ENCODE peak calls at places on chromosomes 6 and 20, in four cellular contexts. One of them, this sample, is unnamed. For H3K27me3, the result is how much of the 10 kb centered on the place peaks cover.

GRCh38 chr6:51743999-51744398 is 343.4 kb downstream of the PKHD1 start:
- DNase-seq in aorta: no peak
- DNase-seq in pancreas: no peak
- DNase-seq in left ventricle myocardium inferior: no peak
- DNase-seq in this sample: no peak

GRCh38 chr6:39980839-39981580 is 46.7 kb upstream of the MOCS1 start:
- DNase-seq in aorta: no peak
- DNase-seq in left ventricle myocardium inferior: no peak
- DNase-seq in pancreas: no peak
- DNase-seq in this sample: peak

GRCh38 chr6:118171852-118172251 is 264.8 kb downstream of the SLC35F1 start:
- DNase-seq in aorta: no peak
- DNase-seq in pancreas: no peak
- DNase-seq in left ventricle myocardium inferior: no peak
- DNase-seq in this sample: peak

GRCh38 chr6:112665114-112665513 is 318.0 kb downstream of the RFPL4B start:
- DNase-seq in left ventricle myocardium inferior: no peak
- DNase-seq in aorta: no peak
- DNase-seq in pancreas: no peak
- DNase-seq in this sample: no peak

GRCh38 chr6:7112741-7113313 is 5.1 kb downstream of the RREB1 start:
- DNase-seq in left ventricle myocardium inferior: no peak
- DNase-seq in aorta: no peak
- DNase-seq in pancreas: no peak
- DNase-seq in this sample: peak

GRCh38 chr6:5466459-5466858 is 205.1 kb downstream of the FARS2 start:
- DNase-seq in left ventricle myocardium inferior: no peak
- DNase-seq in pancreas: no peak
- DNase-seq in aorta: no peak
- DNase-seq in this sample: no peak

GRCh38 chr6:24004062-24004461 is 122.0 kb upstream of the NRSN1 start:
- DNase-seq in aorta: no peak
- DNase-seq in pancreas: no peak
- DNase-seq in left ventricle myocardium inferior: no peak
- DNase-seq in this sample: no peak

GRCh38 chr6:29887330-29887818 is 55.0 kb upstream of the HLA-A start:
- DNase-seq in aorta: peak
- DNase-seq in pancreas: peak
- DNase-seq in left ventricle myocardium inferior: peak
- DNase-seq in this sample: peak

GRCh38 chr6:109854541-109855308 is 123.4 kb upstream of the GPR6 start:
- DNase-seq in pancreas: no peak
- DNase-seq in left ventricle myocardium inferior: no peak
- DNase-seq in aorta: no peak
- DNase-seq in this sample: no peak

GRCh38 chr6:123636771-123637170 is at the start of gene TRDN:
- DNase-seq in aorta: no peak
- DNase-seq in left ventricle myocardium inferior: no peak
- DNase-seq in pancreas: no peak
- DNase-seq in this sample: no peak

GRCh38 chr20:23086056-23086551 is at the start of gene CD93:
- DNase-seq in aorta: peak
- DNase-seq in left ventricle myocardium inferior: no peak
- DNase-seq in pancreas: no peak
- DNase-seq in this sample: no peak

GRCh38 chr20:40868568-40869223 is 159.9 kb upstream of the TOP1 start:
- DNase-seq in pancreas: no peak
- DNase-seq in left ventricle myocardium inferior: no peak
- DNase-seq in aorta: no peak
- DNase-seq in this sample: no peak

GRCh38 chr6:3411967-3412778 is 44.7 kb downstream of the SLC22A23 start:
- DNase-seq in aorta: no peak
- DNase-seq in left ventricle myocardium inferior: no peak
- DNase-seq in pancreas: no peak
- DNase-seq in this sample: no peak

GRCh38 chr6:138203315-138203714 is 15.0 kb downstream of the PBOV1 start:
- DNase-seq in aorta: no peak
- DNase-seq in pancreas: no peak
- DNase-seq in left ventricle myocardium inferior: no peak
- DNase-seq in this sample: no peak

GRCh38 chr6:107244082-107244741 is 128.9 kb upstream of the BEND3 start:
- DNase-seq in pancreas: no peak
- DNase-seq in aorta: no peak
- DNase-seq in left ventricle myocardium inferior: no peak
- DNase-seq in this sample: no peak

GRCh38 chr20:5658897-5659296 is 91.3 kb upstream of the SHLD1 start:
- DNase-seq in aorta: peak
- DNase-seq in pancreas: no peak
- DNase-seq in left ventricle myocardium inferior: peak
- DNase-seq in this sample: no peak

GRCh38 chr20:61346996-61347906 is 95.2 kb downstream of the CDH4 start:
- DNase-seq in aorta: no peak
- DNase-seq in left ventricle myocardium inferior: no peak
- DNase-seq in pancreas: no peak
- DNase-seq in this sample: no peak

GRCh38 chr6:170459451-170459850 is 93.7 kb downstream of the PSMB1 start:
- DNase-seq in aorta: no peak
- DNase-seq in left ventricle myocardium inferior: no peak
- DNase-seq in pancreas: no peak
- DNase-seq in this sample: peak

GRCh38 chr6:18359237-18359885 is 27.8 kb upstream of the RNF144B start:
- DNase-seq in aorta: no peak
- DNase-seq in pancreas: no peak
- DNase-seq in left ventricle myocardium inferior: no peak
- DNase-seq in this sample: no peak

GRCh38 chr6:151493495-151494234 is at the start of gene CCDC170:
- DNase-seq in pancreas: peak
- DNase-seq in left ventricle myocardium inferior: peak
- DNase-seq in aorta: peak
- DNase-seq in this sample: no peak

GRCh38 chr6:27582928-27583725 is 110.2 kb upstream of the ZNF184 start:
- DNase-seq in left ventricle myocardium inferior: no peak
- DNase-seq in pancreas: no peak
- DNase-seq in aorta: no peak
- DNase-seq in this sample: peak

GRCh38 chr20:63628246-63628975 is 1.5 kb upstream of the GMEB2 start:
- DNase-seq in left ventricle myocardium inferior: no peak
- DNase-seq in pancreas: peak
- DNase-seq in aorta: peak
- DNase-seq in this sample: peak

GRCh38 chr20:46695888-46696287 is 6.6 kb upstream of the TP53RK start:
- DNase-seq in pancreas: no peak
- DNase-seq in aorta: no peak
- DNase-seq in left ventricle myocardium inferior: no peak
- DNase-seq in this sample: no peak

GRCh38 chr20:38324159-38324558 is 20.2 kb downstream of the BPI start:
- DNase-seq in pancreas: no peak
- DNase-seq in left ventricle myocardium inferior: no peak
- DNase-seq in aorta: no peak
- DNase-seq in this sample: no peak

GRCh38 chr20:28562510-28562898 is 2695.0 kb upstream of the DEFB115 start:
- DNase-seq in left ventricle myocardium inferior: no peak
- DNase-seq in aorta: no peak
- DNase-seq in pancreas: no peak
- DNase-seq in this sample: no peak

GRCh38 chr20:16581241-16581640 is 8.0 kb upstream of the KIF16B start:
- DNase-seq in left ventricle myocardium inferior: no peak
- DNase-seq in pancreas: no peak
- DNase-seq in aorta: no peak
- DNase-seq in this sample: no peak

GRCh38 chr20:20371133-20371532 is 3.2 kb downstream of the INSM1 start:
- DNase-seq in aorta: no peak
- DNase-seq in pancreas: no peak
- DNase-seq in left ventricle myocardium inferior: no peak
- DNase-seq in this sample: no peak

GRCh38 chr6:3181105-3181504 is 23.8 kb upstream of the TUBB2A start:
- DNase-seq in aorta: no peak
- DNase-seq in pancreas: no peak
- DNase-seq in left ventricle myocardium inferior: no peak
- DNase-seq in this sample: no peak

GRCh38 chr6:22064558-22064957 is 232.3 kb downstream of the PRL start:
- DNase-seq in pancreas: no peak
- DNase-seq in aorta: no peak
- DNase-seq in left ventricle myocardium inferior: no peak
- DNase-seq in this sample: no peak

GRCh38 chr20:33702861-33703260 is 16.7 kb upstream of the E2F1 start:
- DNase-seq in aorta: no peak
- DNase-seq in left ventricle myocardium inferior: peak
- DNase-seq in pancreas: no peak
- DNase-seq in this sample: no peak

GRCh38 chr20:41137412-41138216 is at the start of gene PLCG1:
- DNase-seq in aorta: peak
- DNase-seq in pancreas: peak
- DNase-seq in left ventricle myocardium inferior: peak
- DNase-seq in this sample: peak

GRCh38 chr6:120786256-120786655 is 548.0 kb downstream of the TBC1D32 start:
- DNase-seq in pancreas: no peak
- DNase-seq in aorta: no peak
- DNase-seq in left ventricle myocardium inferior: no peak
- DNase-seq in this sample: no peak

GRCh38 chr20:11204926-11205768 is 531.3 kb upstream of the JAG1 start:
- DNase-seq in aorta: no peak
- DNase-seq in left ventricle myocardium inferior: peak
- DNase-seq in pancreas: no peak
- DNase-seq in this sample: peak

GRCh38 chr20:33299111-33299603 is 16.1 kb downstream of the BPIFB1 start:
- DNase-seq in aorta: peak
- DNase-seq in pancreas: peak
- DNase-seq in left ventricle myocardium inferior: peak
- DNase-seq in this sample: peak

GRCh38 chr6:10855233-10855632 is 16.9 kb upstream of the MAK start:
- DNase-seq in left ventricle myocardium inferior: no peak
- DNase-seq in aorta: no peak
- DNase-seq in pancreas: no peak
- DNase-seq in this sample: no peak

GRCh38 chr20:49290608-49291191 is 12.8 kb upstream of the ZNFX1 start:
- DNase-seq in aorta: no peak
- DNase-seq in pancreas: no peak
- DNase-seq in left ventricle myocardium inferior: no peak
- DNase-seq in this sample: no peak

GRCh38 chr20:49288250-49288751 is 10.4 kb upstream of the ZNFX1 start:
- DNase-seq in pancreas: no peak
- DNase-seq in left ventricle myocardium inferior: no peak
- DNase-seq in aorta: no peak
- DNase-seq in this sample: no peak

GRCh38 chr20:49287555-49288249 is 9.8 kb upstream of the ZNFX1 start:
- DNase-seq in left ventricle myocardium inferior: no peak
- DNase-seq in pancreas: no peak
- DNase-seq in aorta: no peak
- DNase-seq in this sample: no peak

GRCh38 chr20:49286689-49287551 is 9.1 kb upstream of the ZNFX1 start:
- DNase-seq in left ventricle myocardium inferior: no peak
- DNase-seq in pancreas: no peak
- DNase-seq in aorta: no peak
- DNase-seq in this sample: peak

GRCh38 chr20:49288784-49289696 is 11.2 kb upstream of the ZNFX1 start:
- DNase-seq in aorta: no peak
- DNase-seq in left ventricle myocardium inferior: no peak
- DNase-seq in pancreas: no peak
- DNase-seq in this sample: no peak
- H3K27ac ChIP-seq in aorta: no peak
- H3K27ac ChIP-seq in left ventricle myocardium inferior: no peak
- H3K27ac ChIP-seq in pancreas: no peak
- H3K27ac ChIP-seq in this sample: no peak

DNA sequence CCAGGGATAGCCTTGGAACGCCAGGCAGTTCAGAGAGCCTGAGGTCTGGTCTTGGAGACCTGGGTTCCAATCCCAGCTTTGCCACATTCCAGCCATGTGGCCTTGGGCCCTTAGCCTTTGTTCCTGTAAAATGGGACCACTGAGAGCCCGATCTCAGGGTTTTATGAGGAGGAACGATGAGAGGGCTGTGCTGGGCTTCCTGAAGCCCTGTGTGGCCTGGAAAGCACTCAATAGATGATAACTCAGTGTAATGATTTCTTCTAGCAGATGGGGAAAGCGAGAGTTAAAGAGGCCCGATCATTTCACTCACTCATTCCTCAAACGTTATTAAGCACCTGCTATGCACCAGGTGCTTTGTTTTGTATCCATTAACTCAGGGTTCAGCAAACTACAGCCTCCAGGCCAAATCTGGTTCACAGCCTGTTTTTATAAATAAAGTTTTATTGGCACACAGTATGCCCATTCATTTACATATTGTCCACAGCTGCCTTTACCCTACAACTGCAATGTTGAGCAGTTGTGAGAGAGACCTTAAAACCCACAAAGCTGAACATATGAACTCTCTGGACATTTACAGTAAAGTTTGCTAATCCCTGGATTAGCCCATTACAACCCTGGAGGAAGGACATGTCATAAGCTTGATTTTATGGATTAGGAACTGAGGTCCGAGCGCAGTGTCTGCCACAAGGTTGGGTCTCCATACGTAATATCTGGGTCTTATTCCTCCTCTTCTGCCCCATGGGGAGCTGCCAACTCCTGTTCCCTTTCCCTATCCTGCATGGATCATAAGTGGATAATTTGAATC is 90.4 kb downstream of the CEBPB start:
- DNase-seq in aorta: no peak
- DNase-seq in left ventricle myocardium inferior: no peak
- DNase-seq in pancreas: no peak
- DNase-seq in this sample: no peak
- H3K27me3 ChIP-seq in aorta: under half
- H3K27me3 ChIP-seq in left ventricle myocardium inferior: under half
- H3K27me3 ChIP-seq in pancreas: under half
- H3K27me3 ChIP-seq in this sample: under half

DNA sequence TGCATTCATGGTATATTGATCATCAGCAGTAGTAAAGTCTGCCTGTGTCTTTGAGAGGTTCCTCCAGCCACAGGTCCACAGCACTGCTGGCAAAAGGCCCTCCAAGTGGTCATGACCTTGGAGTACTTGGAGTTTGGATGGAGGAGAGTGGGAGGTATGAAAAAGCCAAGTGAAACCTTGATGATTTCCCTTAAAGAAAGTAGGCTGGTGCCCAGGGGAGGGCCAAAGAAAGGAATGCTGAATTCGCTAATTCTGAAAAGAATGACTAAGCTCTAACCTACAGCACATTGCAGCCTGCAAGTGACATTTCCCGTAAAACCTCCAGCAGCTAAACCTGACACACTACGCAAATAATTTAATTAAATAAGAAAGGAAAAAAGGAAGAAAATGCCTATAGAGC is 223.4 kb upstream of the TAB2 start:
- DNase-seq in pancreas: no peak
- DNase-seq in left ventricle myocardium inferior: no peak
- DNase-seq in aorta: no peak
- DNase-seq in this sample: no peak
- H3K27ac ChIP-seq in pancreas: no peak
- H3K27ac ChIP-seq in left ventricle myocardium inferior: no peak
- H3K27ac ChIP-seq in aorta: no peak
- H3K27ac ChIP-seq in this sample: no peak

DNA sequence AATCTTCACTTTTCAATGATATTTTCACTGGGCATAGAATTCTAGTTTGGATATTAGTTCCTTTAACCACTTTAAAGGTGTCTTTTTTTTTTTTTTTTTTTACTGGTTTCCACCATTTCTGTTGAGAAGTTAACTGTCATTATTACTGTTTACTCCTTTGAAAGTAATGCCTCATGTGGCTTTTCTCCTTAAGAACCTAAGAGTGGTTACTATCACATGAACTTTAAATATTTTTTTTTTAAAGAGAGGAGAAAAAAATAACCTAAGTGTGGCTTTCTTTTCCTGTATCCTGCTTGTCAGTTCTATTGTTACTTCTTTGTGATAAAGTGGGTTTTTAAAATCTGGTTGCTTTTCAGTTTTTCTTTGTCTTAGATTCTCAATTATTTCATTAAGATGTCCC is 229.5 kb downstream of the CDH26 start:
- DNase-seq in pancreas: no peak
- DNase-seq in aorta: no peak
- DNase-seq in left ventricle myocardium inferior: no peak
- DNase-seq in this sample: no peak
- H3K27me3 ChIP-seq in pancreas: under half
- H3K27me3 ChIP-seq in aorta: under half
- H3K27me3 ChIP-seq in left ventricle myocardium inferior: under half
- H3K27me3 ChIP-seq in this sample: under half

This sample was measured in small intestine.